ENCODE peak calls at places on chromosomes 1 and 21, in six cellular contexts. H is GM23248; M is ELR; V is psoas muscle; R is body of pancreas; I is activated naive CD4-positive, alpha-beta T cell. F is an unnamed sample.

GRCh38 chr1:53390736-53391135 is 62.9 kb upstream of the LRP8 start:
- DNase-seq in M (no peak), R (no peak), V (no peak), H (no peak), I (no peak), F (no peak)

GRCh38 chr21:46141767-46142580 is 13.4 kb downstream of the FTCD start:
- DNase-seq in V (peak; percentile 11), H (no peak), M (no peak), R (no peak), I (no peak), F (no peak)

GRCh38 chr1:165871311-165872067 is 44.1 kb downstream of the UCK2 start:
- DNase-seq in R (peak; percentile 34), I (no peak), M (peak; percentile 72), V (peak; percentile 29), H (peak; percentile 30), F (peak; percentile 91)

GRCh38 chr1:25760122-25760719 is 39.8 kb upstream of the SELENON start:
- DNase-seq in R (no peak), V (no peak), I (no peak), M (no peak), H (no peak), F (no peak)

GRCh38 chr1:200429221-200429751 is 19.4 kb upstream of the ZNF281 start:
- DNase-seq in R (no peak), V (no peak), M (peak; percentile 63), H (peak; percentile 79), I (no peak), F (peak; percentile 87)

GRCh38 chr1:37692834-37693175 is 489 bp downstream of the CDCA8 start:
- DNase-seq in M (no peak), H (no peak), I (no peak), V (peak; percentile 19), R (no peak), F (no peak)

GRCh38 chr1:164092603-164093353 is 466.2 kb upstream of the PBX1 start:
- DNase-seq in M (peak; percentile 0), H (peak; percentile 25), I (no peak), R (no peak), V (no peak), F (peak; percentile 1)

GRCh38 chr1:28195780-28196179 is 19.3 kb upstream of the PTAFR start:
- DNase-seq in V (no peak), R (no peak), M (no peak), H (no peak), I (no peak), F (peak; percentile 17)

GRCh38 chr1:66352783-66353182 is 181.2 kb upstream of the SGIP1 start:
- DNase-seq in H (peak; percentile 28), I (no peak), R (no peak), M (no peak), V (no peak), F (no peak)

GRCh38 chr1:59142663-59143487 is 154.0 kb upstream of the FGGY start:
- DNase-seq in V (no peak), R (no peak), M (peak; percentile 99), H (peak; percentile 92), I (no peak), F (peak; percentile 99)

GRCh38 chr21:31682625-31683024 is 23.1 kb downstream of the SOD1 start:
- DNase-seq in R (no peak), V (no peak), M (no peak), I (no peak), H (no peak), F (no peak)

GRCh38 chr21:44510508-44511218 is 29.3 kb downstream of the KRTAP10-1 start:
- DNase-seq in I (peak; percentile 52), R (peak; percentile 75), H (peak; percentile 62), V (peak; percentile 50), M (peak; percentile 35), F (peak; percentile 35)

GRCh38 chr1:152654110-152654509 is 9.1 kb upstream of the LCE2D start:
- DNase-seq in M (peak; percentile 80), I (no peak), H (peak; percentile 74), V (no peak), R (peak; percentile 43), F (peak; percentile 32)

GRCh38 chr1:89070509-89070908 is 5.5 kb upstream of the GBP1 start:
- DNase-seq in I (no peak), V (no peak), H (peak; percentile 17), M (no peak), R (no peak), F (no peak)

GRCh38 chr1:112672842-112673241 is 1.6 kb upstream of the MOV10 start:
- DNase-seq in M (no peak), V (no peak), R (no peak), H (no peak), I (no peak), F (peak; percentile 9)

GRCh38 chr1:91884459-91885290 is 1.3 kb downstream of the TGFBR3 start:
- DNase-seq in V (peak; percentile 27), M (peak; percentile 50), H (peak; percentile 64), I (peak; percentile 5), R (peak; percentile 30), F (peak; percentile 38)

GRCh38 chr1:109762821-109763645 is 690 bp downstream of the EPS8L3 start:
- DNase-seq in H (peak; percentile 46), M (peak; percentile 73), V (no peak), I (no peak), R (peak; percentile 9), F (peak; percentile 86)

GRCh38 chr1:71861022-71861421 is 421.3 kb downstream of the NEGR1 start:
- DNase-seq in R (no peak), H (peak; percentile 82), V (no peak), M (peak; percentile 71), I (no peak), F (peak; percentile 24)

GRCh38 chr1:3391711-3392110 is 62.8 kb upstream of the ARHGEF16 start:
- DNase-seq in I (no peak), M (no peak), V (no peak), R (no peak), H (no peak), F (no peak)

GRCh38 chr1:2098301-2098698 is 48.1 kb downstream of the PRKCZ start:
- DNase-seq in R (no peak), M (no peak), H (no peak), V (peak; percentile 1), I (no peak), F (no peak)

GRCh38 chr1:212231372-212231771 is 53.8 kb upstream of the PPP2R5A start:
- DNase-seq in M (no peak), I (no peak), V (no peak), H (no peak), R (no peak), F (no peak)